ENCODE peak calls at places on chromosomes 1 and 21, in four cellular contexts. S is activated T-helper 1 cell treated with anti-CD3 and anti-CD28 coated beads, Interleukin-2, amount 50 U/mL, for 16 hours; U is fibroblast of pulmonary artery; B is NT2/D1. N is an unnamed sample.

GRCh38 chr1:225762444-225762843 is 15.2 kb upstream of the SRP9 start:
- DNase-seq in S (no peak), B (no peak), U (peak; percentile 44), N (no peak)

GRCh38 chr1:149977345-149977744 is 33.2 kb downstream of the OTUD7B start:
- DNase-seq in B (no peak), S (no peak), U (no peak), N (no peak)

GRCh38 chr1:80640978-80641377 is 1159.8 kb upstream of the ADGRL2 start:
- DNase-seq in B (no peak), S (no peak), U (no peak), N (no peak)

GRCh38 chr1:59046730-59047157 is 250.2 kb upstream of the FGGY start:
- DNase-seq in S (no peak), B (no peak), U (no peak), N (no peak)

GRCh38 chr1:16006552-16007485 is 2.8 kb downstream of the SRARP start:
- DNase-seq in U (peak; percentile 33), B (no peak), S (no peak), N (no peak)

GRCh38 chr1:155858805-155859233 is 548 bp upstream of the SYT11 start:
- DNase-seq in B (no peak), U (no peak), S (no peak), N (peak; percentile 25)

GRCh38 chr1:192491804-192492554 is 83.6 kb upstream of the RGS1 start:
- DNase-seq in B (no peak), U (peak; percentile 36), S (no peak), N (no peak)

GRCh38 chr1:182957902-182958395 is 5.0 kb upstream of the SHCBP1L start:
- DNase-seq in U (no peak), S (no peak), B (peak; percentile 96), N (no peak)

GRCh38 chr1:7299994-7300393 is 471.1 kb upstream of the VAMP3 start:
- DNase-seq in B (no peak), U (peak; percentile 57), S (no peak), N (no peak)

GRCh38 chr1:181101581-181102226 is 13.2 kb downstream of the IER5 start:
- DNase-seq in U (peak; percentile 73), S (no peak), B (peak; percentile 92), N (no peak)

GRCh38 chr21:38982096-38982495 is 176.4 kb downstream of the ETS2 start:
- DNase-seq in B (peak; percentile 83), U (peak; percentile 45), S (no peak), N (no peak)